ENCODE peak calls at places on chromosomes 4 and X, in four cellular contexts. O, S, X and U are unnamed samples.

GRCh38 chr4:93828332-93828829 is at the start of gene ATOH1:
- DNase-seq in O (peak; percentile 44), X (no peak), S (peak; percentile 32), U (no peak)

GRCh38 chr4:17138847-17139246 is 240.4 kb upstream of the LDB2 start:
- DNase-seq in S (no peak), O (no peak), X (no peak), U (no peak)

GRCh38 chr4:100168521-100168920 is 21.7 kb downstream of the DDIT4L start:
- DNase-seq in S (no peak), O (no peak), X (no peak), U (no peak)

GRCh38 chrX:149630681-149631292 is 805 bp downstream of the TMEM185A start:
- DNase-seq in O (no peak), S (no peak), X (no peak), U (peak; percentile 23)

GRCh38 chr4:38949416-38950051 is 81.9 kb downstream of the FAM114A1 start:
- DNase-seq in X (no peak), S (no peak), O (no peak), U (no peak)

GRCh38 chr4:24527371-24527770 is 57.0 kb downstream of the DHX15 start:
- DNase-seq in O (no peak), S (no peak), X (no peak), U (no peak)

GRCh38 chr4:29375716-29376115 is 1344.5 kb upstream of the PCDH7 start:
- DNase-seq in S (no peak), X (no peak), O (no peak), U (no peak)

GRCh38 chr4:15451181-15451865 is 18.4 kb upstream of the CC2D2A start:
- DNase-seq in X (no peak), S (no peak), O (no peak), U (no peak)

GRCh38 chr4:147101678-147102077 is 156.0 kb upstream of the TTC29 start:
- DNase-seq in O (no peak), X (no peak), S (no peak), U (no peak)

GRCh38 chr4:141301216-141301615 is 80.5 kb downstream of the ZNF330 start:
- DNase-seq in O (no peak), S (no peak), X (no peak), U (no peak)

GRCh38 chr4:93466440-93466839 is 362.1 kb upstream of the ATOH1 start:
- DNase-seq in S (no peak), O (no peak), X (no peak), U (no peak)

GRCh38 chr4:82017680-82018079 is 356.1 kb downstream of the HNRNPD start:
- DNase-seq in O (no peak), S (no peak), X (no peak), U (no peak)

GRCh38 chr4:48557478-48557877 is 67.4 kb downstream of the ZAR1 start:
- DNase-seq in S (no peak), X (no peak), O (no peak), U (no peak)

GRCh38 chr4:6362896-6363295 is 93.2 kb downstream of the WFS1 start:
- DNase-seq in S (peak; percentile 46), O (no peak), X (no peak), U (no peak)

GRCh38 chr4:15882675-15883086 is 55.9 kb downstream of the FGFBP1 start:
- DNase-seq in X (no peak), S (peak; percentile 44), O (no peak), U (peak; percentile 35)

GRCh38 chr4:144645621-144646522 is at the start of gene HHIP:
- DNase-seq in X (peak; percentile 44), O (peak; percentile 74), S (peak; percentile 30), U (no peak)

GRCh38 chr4:171985129-171985528 is 171.9 kb downstream of the GALNTL6 start:
- DNase-seq in O (no peak), X (no peak), S (no peak), U (no peak)

GRCh38 chrX:11970935-11971334 is 167.3 kb upstream of the FRMPD4 start:
- DNase-seq in S (no peak), X (no peak), O (no peak), U (no peak)

GRCh38 chr4:21195682-21196081 is 495.4 kb downstream of the PACRGL start:
- DNase-seq in X (no peak), O (no peak), S (no peak), U (no peak)

GRCh38 chr4:101356928-101357327 is 9.6 kb upstream of the PPP3CA start:
- DNase-seq in X (no peak), S (no peak), O (no peak), U (no peak)

GRCh38 chrX:123871309-123871708 is 11.5 kb downstream of the XIAP start:
- DNase-seq in O (no peak), S (no peak), X (no peak), U (no peak)

GRCh38 chrX:97984641-97985040 is 1100.9 kb downstream of the RPA4 start:
- DNase-seq in X (no peak), S (no peak), O (no peak), U (no peak)

GRCh38 chr4:143336828-143337599 is at the start of gene GAB1:
- DNase-seq in O (peak; percentile 86), X (peak; percentile 79), S (peak; percentile 87), U (peak; percentile 77)

GRCh38 chr4:33696066-33696465 is 2548.2 kb downstream of the ARAP2 start:
- DNase-seq in O (no peak), S (no peak), X (no peak), U (no peak)

GRCh38 chr4:113445286-113445685 is 316.3 kb downstream of the CAMK2D start:
- DNase-seq in S (peak; percentile 71), X (peak; percentile 51), O (no peak), U (peak; percentile 63)

GRCh38 chrX:129777218-129777768 is 2.5 kb upstream of the SASH3 start:
- DNase-seq in X (peak; percentile 47), S (peak; percentile 63), O (peak; percentile 77), U (no peak)

GRCh38 chrX:24146283-24146865 is 3.2 kb upstream of the ZFX start:
- DNase-seq in X (no peak), O (no peak), S (no peak), U (no peak)

GRCh38 chr4:128310266-128310697 is 22.7 kb upstream of the PGRMC2 start:
- DNase-seq in X (no peak), O (no peak), S (peak; percentile 42), U (no peak)

GRCh38 chr4:176489001-176489400 is 169.2 kb downstream of the SPCS3 start:
- DNase-seq in X (no peak), S (no peak), O (no peak), U (no peak)

GRCh38 chr4:38985363-38986065 is 46.7 kb downstream of the TMEM156 start:
- DNase-seq in O (no peak), S (no peak), X (no peak), U (no peak)

GRCh38 chrX:22650691-22651090 is 349.1 kb upstream of the DDX53 start:
- DNase-seq in S (no peak), O (no peak), X (peak; percentile 17), U (peak; percentile 2)

GRCh38 chrX:104660092-104660491 is 94.1 kb downstream of the IL1RAPL2 start:
- DNase-seq in O (no peak), S (no peak), X (no peak), U (no peak)

GRCh38 chr4:74932010-74932409 is 906 bp upstream of the PARM1 start:
- DNase-seq in O (no peak), S (no peak), X (no peak), U (no peak)

GRCh38 chr4:164956766-164957643 is 20.5 kb downstream of the TRIM61 start:
- DNase-seq in S (peak; percentile 88), O (peak; percentile 89), X (peak; percentile 69), U (peak; percentile 60)

GRCh38 chr4:128249787-128250668 is 37.6 kb downstream of the PGRMC2 start:
- DNase-seq in O (no peak), X (no peak), S (no peak), U (no peak)

GRCh38 chrX:140664939-140665338 is 44.6 kb upstream of the LINC00632 start:
- DNase-seq in X (no peak), O (no peak), S (no peak), U (no peak)

GRCh38 chr4:109701566-109702399 is 1.5 kb downstream of the CASP6 start:
- DNase-seq in O (no peak), X (no peak), S (no peak), U (no peak)
- H3K27ac ChIP-seq in O (peak overlapping the region; percentile 81), X (peak overlapping the region; percentile 70), S (peak overlapping the region; percentile 84), U (peak overlapping the region; percentile 76)

GRCh38 chr4:151095142-151095541 is 4.3 kb upstream of the RPS3A start:
- DNase-seq in O (no peak), S (no peak), X (no peak), U (no peak)
- TF ChIP-seq CTCF in O (no peak), S (no peak), X (no peak), U (no peak)

GRCh38 chr4:155676430-155676825 is 9.8 kb downstream of the GUCY1A1 start:
- DNase-seq in X (no peak), S (no peak), O (no peak), U (no peak)

GRCh38 chr4:155675709-155676429 is 9.2 kb downstream of the GUCY1A1 start:
- DNase-seq in S (no peak), X (no peak), O (no peak), U (no peak)

GRCh38 chr4:155673453-155673979 is 6.9 kb downstream of the GUCY1A1 start:
- DNase-seq in S (no peak), X (no peak), O (no peak), U (no peak)

GRCh38 chr4:155674669-155675071 is 8.0 kb downstream of the GUCY1A1 start:
- DNase-seq in S (no peak), X (no peak), O (no peak), U (no peak)

DNA sequence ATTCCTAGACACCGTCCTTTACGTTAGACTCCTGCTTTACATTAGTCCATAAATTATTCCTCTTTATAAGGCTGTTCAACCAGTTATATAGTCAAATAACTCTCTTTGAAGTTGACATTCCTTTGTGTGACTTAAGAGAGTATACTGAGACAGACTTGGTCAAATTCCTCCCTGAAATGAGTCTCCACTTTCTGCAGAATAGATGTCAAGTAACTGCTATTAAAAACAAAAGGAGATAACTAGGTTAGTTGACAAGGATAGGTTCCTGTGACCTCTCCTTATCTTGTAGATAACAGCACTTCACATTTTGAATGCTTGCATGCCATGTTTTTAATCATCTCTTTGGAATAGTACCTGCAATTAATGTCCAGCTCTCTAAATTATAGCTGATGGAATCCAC is 5.7 kb downstream of the GUCY1A1 start:
- DNase-seq in X (no peak), O (no peak), S (no peak), U (no peak)
- H3K27ac ChIP-seq in X (no peak overlapping the region), O (no peak overlapping the region), S (peak overlapping the region; percentile 51), U (no peak overlapping the region)

DNA sequence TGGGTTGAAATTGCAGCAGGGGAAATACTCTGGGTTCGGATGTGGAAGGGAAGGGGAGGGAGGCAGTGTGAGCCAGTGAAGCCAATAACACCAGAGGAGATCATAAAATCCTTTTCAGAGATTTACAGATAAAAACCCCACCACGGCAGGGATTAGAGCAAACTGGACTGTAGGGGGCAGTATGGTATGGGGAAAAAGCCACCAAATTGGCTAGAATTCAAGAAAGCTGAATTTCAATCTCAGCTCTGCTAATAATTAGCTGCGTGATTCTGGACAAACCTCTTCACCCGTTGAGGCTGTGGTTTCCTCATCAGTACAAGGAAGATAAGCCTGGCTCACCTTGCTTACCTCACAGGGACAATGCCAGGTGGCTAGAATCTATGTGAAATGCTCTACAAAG is 108.1 kb downstream of the ATG4A start:
- DNase-seq in X (no peak), O (no peak), S (no peak), U (no peak)
- TF ChIP-seq CTCF in X (peak; percentile 54), O (peak; percentile 43), S (peak; percentile 51), U (peak; percentile 43)

GRCh38 chr4:104973708-104974107 is 173.0 kb upstream of the TET2 start:
- DNase-seq in S (no peak), X (no peak), O (no peak), U (no peak)
- H3K27ac ChIP-seq in S (no peak overlapping the region), X (no peak overlapping the region), O (no peak overlapping the region), U (no peak overlapping the region)